ENCODE peak calls at places on chromosomes 2 and 18, in six cellular contexts. One of them, this sample, is unnamed.

GRCh38 chr2:211860224-211860623 is 678.4 kb downstream of the ERBB4 start:
- DNase-seq in endothelial cell: no peak
- DNase-seq in upper lobe of left lung: no peak
- DNase-seq in upper lobe of right lung: no peak
- DNase-seq in lower lobe of right lung: no peak
- DNase-seq in epithelial cell of esophagus: no peak
- DNase-seq in this sample: no peak

GRCh38 chr2:14941151-14941631 is 308.7 kb downstream of the LRATD1 start:
- DNase-seq in upper lobe of right lung: no peak
- DNase-seq in endothelial cell: no peak
- DNase-seq in epithelial cell of esophagus: no peak
- DNase-seq in upper lobe of left lung: no peak
- DNase-seq in lower lobe of right lung: no peak
- DNase-seq in this sample: no peak

GRCh38 chr18:63879684-63880083 is 7.8 kb upstream of the SERPINB2 start:
- DNase-seq in upper lobe of right lung: no peak
- DNase-seq in lower lobe of right lung: no peak
- DNase-seq in upper lobe of left lung: no peak
- DNase-seq in epithelial cell of esophagus: peak; percentile 54
- DNase-seq in endothelial cell: no peak
- DNase-seq in this sample: no peak

GRCh38 chr18:11676867-11677266 is 12.2 kb upstream of the GNAL start:
- DNase-seq in upper lobe of right lung: no peak
- DNase-seq in endothelial cell: no peak
- DNase-seq in upper lobe of left lung: no peak
- DNase-seq in epithelial cell of esophagus: peak; percentile 60
- DNase-seq in lower lobe of right lung: no peak
- DNase-seq in this sample: no peak

GRCh38 chr2:192669505-192670082 is 474.9 kb upstream of the TMEFF2 start:
- DNase-seq in lower lobe of right lung: no peak
- DNase-seq in upper lobe of right lung: no peak
- DNase-seq in endothelial cell: no peak
- DNase-seq in upper lobe of left lung: no peak
- DNase-seq in epithelial cell of esophagus: no peak
- DNase-seq in this sample: no peak

GRCh38 chr2:30947686-30948085 is 140.4 kb upstream of the CAPN13 start:
- DNase-seq in lower lobe of right lung: no peak
- DNase-seq in endothelial cell: no peak
- DNase-seq in upper lobe of left lung: no peak
- DNase-seq in epithelial cell of esophagus: no peak
- DNase-seq in upper lobe of right lung: no peak
- DNase-seq in this sample: no peak

GRCh38 chr2:38533180-38533579 is 69.5 kb downstream of the HNRNPLL start:
- DNase-seq in endothelial cell: no peak
- DNase-seq in epithelial cell of esophagus: no peak
- DNase-seq in upper lobe of left lung: peak; percentile 26
- DNase-seq in lower lobe of right lung: peak; percentile 55
- DNase-seq in upper lobe of right lung: no peak
- DNase-seq in this sample: no peak

GRCh38 chr2:231672617-231673347 is 35.5 kb upstream of the PTMA start:
- DNase-seq in endothelial cell: peak; percentile 73
- DNase-seq in epithelial cell of esophagus: no peak
- DNase-seq in lower lobe of right lung: peak; percentile 81
- DNase-seq in upper lobe of right lung: peak; percentile 87
- DNase-seq in upper lobe of left lung: peak; percentile 85
- DNase-seq in this sample: peak; percentile 71

GRCh38 chr2:64975232-64975791 is 13.9 kb upstream of the SLC1A4 start:
- DNase-seq in epithelial cell of esophagus: peak; percentile 76
- DNase-seq in upper lobe of right lung: no peak
- DNase-seq in endothelial cell: no peak
- DNase-seq in lower lobe of right lung: no peak
- DNase-seq in upper lobe of left lung: no peak
- DNase-seq in this sample: no peak

GRCh38 chr2:69340101-69340775 is 46.8 kb downstream of the GFPT1 start:
- DNase-seq in endothelial cell: no peak
- DNase-seq in upper lobe of right lung: no peak
- DNase-seq in epithelial cell of esophagus: no peak
- DNase-seq in upper lobe of left lung: no peak
- DNase-seq in lower lobe of right lung: no peak
- DNase-seq in this sample: no peak

GRCh38 chr2:39733070-39733674 is 45.9 kb downstream of the THUMPD2 start:
- DNase-seq in epithelial cell of esophagus: peak; percentile 18
- DNase-seq in endothelial cell: no peak
- DNase-seq in upper lobe of right lung: no peak
- DNase-seq in lower lobe of right lung: no peak
- DNase-seq in upper lobe of left lung: no peak
- DNase-seq in this sample: no peak

GRCh38 chr2:173193925-173194324 is 118.3 kb downstream of the MAP3K20 start:
- DNase-seq in upper lobe of right lung: no peak
- DNase-seq in upper lobe of left lung: no peak
- DNase-seq in endothelial cell: no peak
- DNase-seq in lower lobe of right lung: no peak
- DNase-seq in epithelial cell of esophagus: peak; percentile 64
- DNase-seq in this sample: no peak

GRCh38 chr18:21335927-21336488 is 94.0 kb downstream of the GREB1L start:
- DNase-seq in endothelial cell: no peak
- DNase-seq in upper lobe of left lung: no peak
- DNase-seq in epithelial cell of esophagus: no peak
- DNase-seq in lower lobe of right lung: no peak
- DNase-seq in upper lobe of right lung: no peak
- DNase-seq in this sample: no peak

GRCh38 chr2:1550658-1551316 is 137.5 kb downstream of the TPO start:
- DNase-seq in upper lobe of left lung: peak; percentile 52
- DNase-seq in lower lobe of right lung: peak; percentile 71
- DNase-seq in endothelial cell: peak; percentile 82
- DNase-seq in upper lobe of right lung: peak; percentile 81
- DNase-seq in epithelial cell of esophagus: peak; percentile 50
- DNase-seq in this sample: peak; percentile 70

GRCh38 chr18:11070593-11070992 is 78.8 kb downstream of the PIEZO2 start:
- DNase-seq in upper lobe of left lung: no peak
- DNase-seq in lower lobe of right lung: no peak
- DNase-seq in epithelial cell of esophagus: no peak
- DNase-seq in endothelial cell: no peak
- DNase-seq in upper lobe of right lung: no peak
- DNase-seq in this sample: no peak

GRCh38 chr2:197786010-197786877 is 1.1 kb upstream of the BOLL start:
- DNase-seq in endothelial cell: peak; percentile 72
- DNase-seq in lower lobe of right lung: peak; percentile 59
- DNase-seq in upper lobe of right lung: peak; percentile 76
- DNase-seq in epithelial cell of esophagus: no peak
- DNase-seq in upper lobe of left lung: peak; percentile 45
- DNase-seq in this sample: peak; percentile 20
- TF ChIP-seq CTCF in endothelial cell: peak; percentile 85
- TF ChIP-seq CTCF in lower lobe of right lung: peak; percentile 71
- TF ChIP-seq CTCF in upper lobe of right lung: peak; percentile 54
- TF ChIP-seq CTCF in epithelial cell of esophagus: peak; percentile 25
- TF ChIP-seq CTCF in upper lobe of left lung: peak; percentile 60
- TF ChIP-seq CTCF in this sample: peak; percentile 35

GRCh38 chr2:207767461-207768167 is 2.1 kb downstream of the FZD5 start:
- DNase-seq in upper lobe of right lung: peak; percentile 86
- DNase-seq in lower lobe of right lung: peak; percentile 82
- DNase-seq in epithelial cell of esophagus: peak; percentile 78
- DNase-seq in endothelial cell: peak; percentile 57
- DNase-seq in upper lobe of left lung: peak; percentile 82
- DNase-seq in this sample: peak; percentile 79

GRCh38 chr2:207768168-207768890 is 1.4 kb downstream of the FZD5 start:
- DNase-seq in epithelial cell of esophagus: peak; percentile 74
- DNase-seq in endothelial cell: peak; percentile 55
- DNase-seq in upper lobe of left lung: peak; percentile 46
- DNase-seq in lower lobe of right lung: peak; percentile 72
- DNase-seq in upper lobe of right lung: peak; percentile 78
- DNase-seq in this sample: peak; percentile 37

GRCh38 chr2:207770602-207771404 is 1.1 kb upstream of the FZD5 start:
- DNase-seq in upper lobe of right lung: peak; percentile 73
- DNase-seq in upper lobe of left lung: peak; percentile 31
- DNase-seq in epithelial cell of esophagus: no peak
- DNase-seq in endothelial cell: peak; percentile 21
- DNase-seq in lower lobe of right lung: peak; percentile 56
- DNase-seq in this sample: no peak

GRCh38 chr2:207766697-207767460 is 2.8 kb downstream of the FZD5 start:
- DNase-seq in upper lobe of left lung: peak; percentile 34
- DNase-seq in lower lobe of right lung: peak; percentile 58
- DNase-seq in epithelial cell of esophagus: peak; percentile 27
- DNase-seq in upper lobe of right lung: peak; percentile 72
- DNase-seq in endothelial cell: peak; percentile 12
- DNase-seq in this sample: peak; percentile 58

DNA sequence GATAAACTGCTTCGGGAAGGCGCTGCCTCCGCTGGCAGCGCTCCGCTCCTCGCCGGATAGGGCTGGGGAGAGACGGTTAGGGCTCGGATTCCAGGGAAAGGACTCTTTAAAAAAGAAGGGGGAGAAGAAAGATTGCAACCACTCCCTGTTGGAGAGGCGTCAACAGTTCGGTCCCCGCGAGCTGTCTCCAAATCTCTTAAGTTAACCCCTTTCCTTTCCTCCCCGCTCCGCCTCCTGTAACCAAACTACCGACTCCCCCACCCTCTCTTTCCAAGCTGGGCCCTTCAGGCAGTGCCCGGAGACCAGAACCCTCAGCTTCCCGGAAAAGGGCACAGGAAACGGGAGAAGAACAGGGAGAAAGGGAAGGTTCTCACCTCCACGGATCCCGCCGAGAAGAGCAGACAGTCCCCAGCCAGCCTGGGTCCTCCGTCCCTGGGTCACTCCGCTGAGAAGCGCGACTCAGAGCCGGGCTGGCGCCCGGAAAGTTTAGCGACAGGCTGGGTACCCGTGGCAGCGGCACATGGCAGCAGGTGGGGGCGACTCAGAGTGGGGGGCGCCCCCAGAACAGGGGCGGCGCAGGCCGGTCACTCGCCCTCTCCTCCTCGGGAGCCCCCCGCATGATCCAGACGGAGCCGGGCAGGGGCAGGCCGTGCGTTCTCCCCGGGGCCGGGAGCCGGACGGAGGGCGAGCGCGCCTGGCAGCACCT is 662 bp downstream of the FZD5 start:
- DNase-seq in epithelial cell of esophagus: peak; percentile 44
- DNase-seq in upper lobe of right lung: peak; percentile 74
- DNase-seq in upper lobe of left lung: peak; percentile 32
- DNase-seq in endothelial cell: peak; percentile 41
- DNase-seq in lower lobe of right lung: peak; percentile 67
- DNase-seq in this sample: peak; percentile 43
- TF ChIP-seq CTCF in epithelial cell of esophagus: no peak
- TF ChIP-seq CTCF in upper lobe of right lung: no peak
- TF ChIP-seq CTCF in upper lobe of left lung: no peak
- TF ChIP-seq CTCF in endothelial cell: no peak
- TF ChIP-seq CTCF in lower lobe of right lung: no peak
- TF ChIP-seq CTCF in this sample: no peak

GRCh38 chr2:171491292-171491691 is 31.0 kb upstream of the CYBRD1 start:
- DNase-seq in upper lobe of right lung: no peak
- DNase-seq in endothelial cell: no peak
- DNase-seq in lower lobe of right lung: no peak
- DNase-seq in epithelial cell of esophagus: no peak
- DNase-seq in upper lobe of left lung: no peak
- DNase-seq in this sample: no peak
- TF ChIP-seq CTCF in upper lobe of right lung: no peak
- TF ChIP-seq CTCF in endothelial cell: no peak
- TF ChIP-seq CTCF in lower lobe of right lung: no peak
- TF ChIP-seq CTCF in epithelial cell of esophagus: no peak
- TF ChIP-seq CTCF in upper lobe of left lung: no peak
- TF ChIP-seq CTCF in this sample: no peak

DNA sequence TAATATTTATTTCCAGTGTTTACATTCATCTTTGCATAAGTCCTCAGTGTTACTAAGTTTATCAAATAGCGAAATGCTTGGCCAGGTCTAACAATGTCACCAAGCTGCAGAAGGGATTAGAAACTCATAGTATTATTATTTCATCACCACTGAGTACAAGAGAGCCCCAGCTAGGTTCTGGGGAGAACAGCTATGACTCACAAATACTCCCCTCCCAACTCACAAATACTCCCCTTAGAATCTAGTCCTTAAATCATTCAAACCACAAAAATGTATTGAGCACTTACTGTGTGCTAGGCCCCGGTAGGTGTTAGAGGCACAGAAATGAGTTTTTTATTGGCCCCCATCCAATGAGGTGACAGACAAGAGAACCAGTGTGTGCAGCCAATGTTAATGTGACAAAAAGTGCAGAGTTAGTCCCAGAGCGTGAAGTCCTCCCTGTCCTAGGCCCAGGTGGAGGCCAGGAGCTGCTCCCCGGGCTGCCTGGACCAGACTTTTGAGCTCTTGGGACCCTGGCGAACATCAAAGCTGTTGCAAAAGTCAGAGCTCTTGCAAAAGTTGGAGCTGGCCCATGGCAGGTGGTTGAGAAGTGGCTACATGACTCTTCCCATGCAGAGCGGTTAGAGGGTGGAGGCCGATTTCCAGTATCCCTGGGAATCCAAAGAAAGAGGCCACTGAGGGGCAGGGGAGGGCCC is 9.8 kb downstream of the STEAP3 start:
- DNase-seq in upper lobe of left lung: no peak
- DNase-seq in upper lobe of right lung: no peak
- DNase-seq in lower lobe of right lung: no peak
- DNase-seq in epithelial cell of esophagus: peak; percentile 45
- DNase-seq in endothelial cell: no peak
- DNase-seq in this sample: peak; percentile 21
- TF ChIP-seq CTCF in upper lobe of left lung: no peak
- TF ChIP-seq CTCF in upper lobe of right lung: no peak
- TF ChIP-seq CTCF in lower lobe of right lung: no peak
- TF ChIP-seq CTCF in epithelial cell of esophagus: no peak
- TF ChIP-seq CTCF in endothelial cell: no peak
- TF ChIP-seq CTCF in this sample: no peak

DNA sequence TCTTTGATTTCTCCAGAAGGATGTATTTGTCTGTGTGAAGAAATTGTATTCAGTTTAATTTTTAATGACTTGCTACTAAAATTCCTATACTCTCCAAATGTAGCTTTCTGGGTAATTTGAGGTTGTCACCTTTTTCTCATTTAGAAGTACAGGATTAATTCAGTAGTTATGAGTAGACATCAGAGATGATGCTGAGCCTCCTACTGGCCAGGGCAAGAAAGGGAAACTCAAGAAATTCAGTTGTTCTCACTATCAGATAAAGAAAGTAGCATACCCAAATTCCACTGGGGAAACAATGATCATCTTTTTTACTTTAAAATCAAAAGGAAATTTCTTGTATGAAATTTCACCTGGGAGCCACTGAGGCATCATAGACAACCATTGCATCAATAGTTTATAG is 199.4 kb downstream of the SATB2 start:
- DNase-seq in endothelial cell: no peak
- DNase-seq in lower lobe of right lung: no peak
- DNase-seq in upper lobe of right lung: no peak
- DNase-seq in upper lobe of left lung: no peak
- DNase-seq in epithelial cell of esophagus: no peak
- DNase-seq in this sample: peak; percentile 6
- TF ChIP-seq CTCF in endothelial cell: no peak
- TF ChIP-seq CTCF in lower lobe of right lung: no peak
- TF ChIP-seq CTCF in upper lobe of right lung: no peak
- TF ChIP-seq CTCF in upper lobe of left lung: no peak
- TF ChIP-seq CTCF in epithelial cell of esophagus: peak; percentile 22
- TF ChIP-seq CTCF in this sample: no peak

This sample was measured in Calu3.